ENCODE peak calls at places on chromosome 17, in four cellular contexts. W is Caki2; M is effector memory CD4-positive, alpha-beta T cell; Y is activated T-cell treated with anti-CD3 and anti-CD28 coated beads, Interleukin-2, amount 50 U/mL, for 1 hour. B is an unnamed sample.
A peak's percentile ranks its signal among the peaks of the same experiment; 100 is the strongest.

GRCh38 chr17:3798273-3799180 is 2.5 kb downstream of the ITGAE start:
- DNase-seq in W (no peak), M (no peak), Y (no peak), B (peak; percentile 79)

GRCh38 chr17:55458977-55459376 is 37.3 kb upstream of the MMD start:
- DNase-seq in W (peak; percentile 67), M (no peak), Y (no peak), B (no peak)

GRCh38 chr17:8005951-8006730 is 3.7 kb downstream of the GUCY2D start:
- DNase-seq in W (peak; percentile 25), M (no peak), Y (no peak), B (no peak)

GRCh38 chr17:1649844-1650409 is at the start of gene RILP:
- DNase-seq in W (peak; percentile 69), M (no peak), Y (no peak), B (peak; percentile 93)

GRCh38 chr17:29624586-29624985 is 1.9 kb upstream of the CORO6 start:
- DNase-seq in W (no peak), M (no peak), Y (no peak), B (no peak)

GRCh38 chr17:49549311-49549605 is 26.4 kb upstream of the NXPH3 start:
- DNase-seq in W (no peak), M (no peak), Y (no peak), B (peak; percentile 43)

GRCh38 chr17:46977348-46977747 is 1.7 kb downstream of the RPRML start:
- DNase-seq in W (no peak), M (no peak), Y (no peak), B (peak; percentile 32)

GRCh38 chr17:76685846-76686245 is 24.9 kb downstream of the MXRA7 start:
- DNase-seq in W (no peak), M (no peak), Y (no peak), B (no peak)

GRCh38 chr17:17526369-17526768 is 30.2 kb upstream of the RASD1 start:
- DNase-seq in W (no peak), M (no peak), Y (no peak), B (no peak)

GRCh38 chr17:15161395-15161794 is 103.7 kb downstream of the PMP22 start:
- DNase-seq in W (no peak), M (no peak), Y (no peak), B (no peak)

B was measured in spleen.